ENCODE peak calls at places on chromosomes 1 and 21, in five cellular contexts. T, H, P, F and M are unnamed samples.

GRCh38 chr1:245984390-245985155 is 522.5 kb downstream of the SMYD3 start:
- DNase-seq in F (no peak), H (no peak), T (no peak), P (no peak), M (no peak)

GRCh38 chr1:54800899-54801759 is at the start of gene TTC22:
- DNase-seq in H (peak; percentile 52), P (no peak), T (peak; percentile 20), F (no peak), M (peak; percentile 57)

GRCh38 chr1:245894843-245895242 is 612.2 kb downstream of the SMYD3 start:
- DNase-seq in F (no peak), T (no peak), H (no peak), P (no peak), M (no peak)

GRCh38 chr1:159000627-159001026 is 9.1 kb upstream of the IFI16 start:
- DNase-seq in H (no peak), P (peak; percentile 96), F (peak; percentile 60), T (peak; percentile 93), M (no peak)

GRCh38 chr1:182248721-182249120 is 142.9 kb downstream of the GLUL start:
- DNase-seq in H (no peak), F (no peak), P (no peak), T (no peak), M (no peak)

GRCh38 chr1:230772457-230773395 is 25.5 kb downstream of the CAPN9 start:
- DNase-seq in P (peak; percentile 86), T (peak; percentile 50), F (no peak), H (no peak), M (no peak)

GRCh38 chr1:203395746-203396145 is 44.8 kb upstream of the FMOD start:
- DNase-seq in F (no peak), H (no peak), T (no peak), P (peak; percentile 19), M (no peak)

GRCh38 chr1:47252369-47252768 is 20.3 kb upstream of the TAL1 start:
- DNase-seq in H (no peak), P (no peak), F (no peak), T (no peak), M (no peak)

GRCh38 chr1:151920147-151920546 is 10.8 kb upstream of the THEM4 start:
- DNase-seq in F (no peak), P (no peak), H (no peak), T (no peak), M (no peak)

GRCh38 chr1:42017259-42017658 is 98.5 kb upstream of the HIVEP3 start:
- DNase-seq in P (no peak), H (no peak), T (no peak), F (no peak), M (no peak)

GRCh38 chr1:244962140-244962539 is 97.8 kb upstream of the HNRNPU start:
- DNase-seq in H (no peak), T (no peak), P (peak; percentile 16), F (no peak), M (no peak)

GRCh38 chr1:81703736-81704463 is 96.8 kb upstream of the ADGRL2 start:
- DNase-seq in T (peak; percentile 73), H (no peak), P (peak; percentile 70), F (no peak), M (no peak)

GRCh38 chr1:28417441-28418277 is 48.1 kb downstream of the PHACTR4 start:
- DNase-seq in P (peak; percentile 76), H (no peak), F (peak; percentile 15), T (peak; percentile 71), M (no peak)

GRCh38 chr1:119767486-119767885 is 1.2 kb downstream of the HMGCS2 start:
- DNase-seq in F (no peak), P (no peak), H (no peak), T (no peak), M (no peak)

GRCh38 chr1:204134103-204134502 is 17.7 kb downstream of the ETNK2 start:
- DNase-seq in H (no peak), P (no peak), F (peak; percentile 52), T (no peak), M (no peak)

GRCh38 chr1:169483500-169483966 is 2.2 kb downstream of the SLC19A2 start:
- DNase-seq in F (no peak), H (no peak), T (no peak), P (peak; percentile 94), M (no peak)

GRCh38 chr21:20971296-20971921 is 26.8 kb upstream of the NCAM2 start:
- DNase-seq in F (no peak), T (peak; percentile 81), H (no peak), P (peak; percentile 88), M (no peak)

GRCh38 chr21:40837456-40837855 is 9.5 kb downstream of the DSCAM start:
- DNase-seq in T (no peak), F (no peak), H (no peak), P (no peak), M (no peak)

GRCh38 chr1:185646202-185646683 is 87.9 kb upstream of the HMCN1 start:
- DNase-seq in P (peak; percentile 98), H (no peak), F (peak; percentile 86), T (peak; percentile 98), M (no peak)

GRCh38 chr1:95284420-95284819 is 50.4 kb downstream of the RWDD3 start:
- DNase-seq in F (no peak), P (no peak), H (no peak), T (no peak), M (no peak)

GRCh38 chr1:94772230-94772641 is 47.9 kb upstream of the SLC44A3 start:
- DNase-seq in T (no peak), F (no peak), P (peak; percentile 98), H (no peak), M (no peak)

GRCh38 chr21:16709866-16710550 is 802.8 kb upstream of the CXADR start:
- DNase-seq in P (peak; percentile 72), T (no peak), F (no peak), H (no peak), M (no peak)

GRCh38 chr21:44874497-44875331 is 1.2 kb upstream of the PTTG1IP start:
- DNase-seq in T (no peak), H (no peak), F (no peak), P (no peak), M (no peak)

GRCh38 chr1:237341391-237341790 is 299.4 kb downstream of the RYR2 start:
- DNase-seq in T (no peak), H (no peak), P (no peak), F (no peak), M (no peak)

GRCh38 chr1:204439976-204440375 is 28.4 kb upstream of the PPP1R15B start:
- DNase-seq in T (no peak), P (no peak), H (no peak), F (no peak), M (no peak)

GRCh38 chr1:47881505-47882442 is 115.4 kb downstream of the TRABD2B start:
- DNase-seq in F (peak; percentile 15), P (peak; percentile 78), T (no peak), H (no peak), M (no peak)

GRCh38 chr1:29513357-29513756 is 277.0 kb downstream of the PTPRU start:
- DNase-seq in P (peak; percentile 75), H (no peak), T (peak; percentile 84), F (peak; percentile 39), M (no peak)

GRCh38 chr1:210464519-210465039 is 135.9 kb downstream of the HHAT start:
- DNase-seq in P (no peak), H (no peak), F (no peak), T (peak; percentile 59), M (no peak)

GRCh38 chr1:179941439-179941838 is 13.2 kb upstream of the CEP350 start:
- DNase-seq in H (no peak), T (no peak), P (no peak), F (no peak), M (no peak)

GRCh38 chr1:218865591-218865990 is 308.1 kb upstream of the LYPLAL1 start:
- DNase-seq in P (peak; percentile 92), T (peak; percentile 36), F (no peak), H (no peak), M (no peak)

GRCh38 chr1:1914101-1914811 is 804 bp upstream of the CALML6 start:
- DNase-seq in H (no peak), F (no peak), P (no peak), T (no peak), M (no peak)

GRCh38 chr1:29478046-29478791 is 241.9 kb downstream of the PTPRU start:
- DNase-seq in P (no peak), F (no peak), T (no peak), H (no peak), M (no peak)

GRCh38 chr21:38325216-38325615 is 68.4 kb downstream of the KCNJ15 start:
- DNase-seq in F (no peak), H (no peak), P (no peak), T (no peak), M (no peak)